ENCODE peak calls at places on chromosomes 3 and 15, in four cellular contexts. I is BE2C, K is GM12865, C is fibroblast of the aortic adventitia. N is an unnamed sample.

GRCh38 chr3:130539005-130539404 is 22.0 kb downstream of the COL6A6 start:
- DNase-seq in I (peak), K (peak), C (peak), N (no peak)

GRCh38 chr3:136899622-136900158 is 37.7 kb downstream of the NCK1 start:
- DNase-seq in I (no peak), K (no peak), C (peak), N (no peak)

GRCh38 chr3:53551324-53551723 is 56.9 kb downstream of the CACNA1D start:
- DNase-seq in I (no peak), K (no peak), C (no peak), N (no peak)

GRCh38 chr15:92636950-92637481 is 18.6 kb downstream of the FAM174B start:
- DNase-seq in I (peak), K (peak), C (no peak), N (no peak)

GRCh38 chr15:85318048-85318731 is 62.2 kb upstream of the AKAP13 start:
- DNase-seq in I (no peak), K (peak), C (peak), N (no peak)

GRCh38 chr3:141812586-141812985 is 49.4 kb downstream of the GRK7 start:
- DNase-seq in I (no peak), K (no peak), C (no peak), N (no peak)

GRCh38 chr3:94405258-94406035 is 342.6 kb downstream of the NSUN3 start:
- DNase-seq in I (no peak), K (no peak), C (peak), N (no peak)

GRCh38 chr15:80152896-80153876 is at the start of gene FAH:
- DNase-seq in I (no peak), K (peak), C (peak), N (no peak)

GRCh38 chr3:42264399-42265058 is 1.5 kb downstream of the CCK start:
- DNase-seq in I (no peak), K (no peak), C (peak), N (peak)

GRCh38 chr3:37741644-37742043 is 120.0 kb upstream of the CTDSPL start:
- DNase-seq in I (peak), K (no peak), C (no peak), N (peak)

GRCh38 chr3:64187065-64187959 is 38.0 kb downstream of the PRICKLE2 start:
- DNase-seq in I (peak), K (no peak), C (peak), N (peak)

GRCh38 chr3:8793242-8793641 is 23.8 kb upstream of the OXTR start:
- DNase-seq in I (peak), K (no peak), C (peak), N (no peak)

GRCh38 chr3:59771760-59772159 is 721.9 kb upstream of the CFAP20DC start:
- DNase-seq in I (no peak), K (no peak), C (peak), N (no peak)

GRCh38 chr15:26854435-26854834 is 12.4 kb upstream of the GABRA5 start:
- DNase-seq in I (no peak), K (no peak), C (no peak), N (no peak)

GRCh38 chr15:68618339-68619302 is 39.8 kb downstream of the CORO2B start:
- DNase-seq in I (no peak), K (no peak), C (peak), N (no peak)

GRCh38 chr3:144466114-144466513 is 494.5 kb downstream of the DIPK2A start:
- DNase-seq in I (no peak), K (no peak), C (no peak), N (no peak)

GRCh38 chr15:74838746-74839525 is 4.0 kb downstream of the ULK3 start:
- DNase-seq in I (no peak), K (no peak), C (no peak), N (no peak)

GRCh38 chr15:89628791-89629715 is 26.2 kb downstream of the KIF7 start:
- DNase-seq in I (no peak), K (no peak), C (no peak), N (no peak)

GRCh38 chr3:190513409-190514162 is at the start of gene IL1RAP:
- DNase-seq in I (peak), K (peak), C (peak), N (peak)

GRCh38 chr15:70196314-70197291 is 98.9 kb upstream of the TLE3 start:
- DNase-seq in I (no peak), K (peak), C (peak), N (peak)

GRCh38 chr15:60575995-60576394 is 97.1 kb upstream of the ICE2 start:
- DNase-seq in I (no peak), K (peak), C (no peak), N (no peak)

GRCh38 chr3:39934696-39935095 is 125.3 kb downstream of the MYRIP start:
- DNase-seq in I (no peak), K (no peak), C (no peak), N (no peak)

GRCh38 chr15:75065467-75065850 is 42.1 kb downstream of the PPCDC start:
- DNase-seq in I (no peak), K (no peak), C (peak), N (no peak)

GRCh38 chr3:66271231-66271630 is 50.4 kb downstream of the SLC25A26 start:
- DNase-seq in I (no peak), K (no peak), C (no peak), N (no peak)

GRCh38 chr3:123447749-123448502 is 964 bp downstream of the ADCY5 start:
- DNase-seq in I (no peak), K (no peak), C (no peak), N (no peak)
- H3K4me3 ChIP-seq in I (no peak), K (no peak), C (no peak), N (peak)

GRCh38 chr3:128922804-128923459 is 43.5 kb downstream of the ACAD9 start:
- DNase-seq in I (no peak), K (no peak), C (no peak), N (no peak)
- H3K4me3 ChIP-seq in I (no peak), K (no peak), C (no peak), N (no peak)

DNA sequence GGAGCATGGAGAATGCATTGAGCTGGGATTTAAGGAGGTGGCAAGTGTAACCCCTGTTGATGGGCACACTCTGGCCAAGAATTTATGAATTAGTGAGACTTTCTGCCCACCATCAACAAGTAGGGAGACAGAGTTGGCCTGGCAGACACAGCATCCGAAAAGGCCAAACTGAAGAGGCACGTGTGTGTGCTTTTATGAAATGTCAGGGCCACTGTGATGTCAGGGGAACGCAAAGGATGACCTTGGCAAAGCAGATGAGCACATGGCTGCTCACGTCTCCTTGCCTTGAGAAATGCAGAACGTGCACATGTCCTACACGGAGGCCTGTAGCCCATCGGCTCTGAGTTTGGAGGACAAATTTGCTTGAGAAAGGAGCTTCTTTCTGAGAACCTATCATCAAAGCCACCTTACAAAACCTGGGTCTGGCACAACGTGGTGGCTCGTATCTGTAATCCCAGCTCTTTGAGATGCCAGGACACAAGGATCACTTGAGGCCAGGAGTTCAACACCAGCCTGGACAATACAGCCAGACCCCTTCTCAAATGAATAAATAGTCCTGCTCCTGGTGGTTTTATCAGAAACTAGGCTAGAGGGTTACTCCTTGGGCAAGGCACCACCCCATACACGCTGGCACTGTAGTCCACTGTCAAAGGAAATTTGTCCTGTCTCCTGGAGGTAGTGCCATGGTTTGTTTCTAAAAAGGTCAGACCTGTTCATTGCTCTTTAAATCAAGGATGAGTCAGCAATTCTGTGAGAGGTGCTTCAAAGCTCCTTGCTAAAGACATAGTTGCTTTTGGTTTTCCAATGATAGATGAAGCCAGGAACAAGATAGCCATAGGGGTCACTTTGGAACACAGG is 942 bp upstream of the SH3BP5 start:
- DNase-seq in I (no peak), K (no peak), C (peak), N (no peak)
- H3K4me3 ChIP-seq in I (no peak), K (peak), C (no peak), N (peak)

DNA sequence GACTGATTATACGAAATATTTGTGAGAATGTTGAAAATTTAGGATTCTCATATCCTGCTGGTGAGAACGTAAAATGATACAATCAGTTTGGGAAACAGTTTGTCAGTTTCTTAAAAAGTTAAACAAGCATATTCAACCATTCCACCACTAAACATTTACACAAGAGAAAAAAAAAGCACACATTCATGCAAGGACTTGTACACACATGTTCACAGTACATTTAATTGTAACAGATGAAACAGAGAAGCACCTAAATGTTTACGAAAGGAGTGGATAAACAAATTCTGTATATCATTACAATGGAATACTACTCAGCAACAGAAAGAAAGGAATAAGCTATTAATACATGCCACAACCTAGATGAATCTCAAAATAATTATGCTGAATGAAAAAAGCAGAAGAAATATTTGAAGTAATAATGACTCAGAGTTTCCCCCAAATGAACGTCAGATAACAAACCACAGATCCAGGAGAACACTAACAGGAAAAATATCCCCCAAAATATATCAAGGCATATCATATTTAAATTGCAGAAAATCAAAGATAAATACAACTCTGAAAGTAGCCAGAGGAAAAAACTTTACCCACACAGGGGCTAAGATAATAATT is 14.3 kb downstream of the ANKRD28 start:
- DNase-seq in I (no peak), K (no peak), C (peak), N (no peak)
- H3K4me3 ChIP-seq in I (no peak), K (no peak), C (no peak), N (no peak)

GRCh38 chr3:10397879-10398278 is 77.0 kb upstream of the SEC13 start:
- DNase-seq in I (no peak), K (no peak), C (no peak), N (no peak)
- H3K4me3 ChIP-seq in I (no peak), K (no peak), C (no peak), N (no peak)

N was measured in sigmoid colon.